ENCODE peak calls at places on chromosomes 4 and X, in six cellular contexts. M is prostate gland, K is GM23248, N is WERI-Rb-1, E is aorta, P is hepatocyte. Q is an unnamed sample. For H3K9me3, the result is how much of the 10 kb centered on the place peaks cover.

GRCh38 chr4:151604238-151604637 is 156.6 kb downstream of the GATB start:
- DNase-seq in M (no peak), K (peak), N (no peak), E (no peak), P (no peak), Q (no peak)

GRCh38 chr4:174222266-174222872 is 61.1 kb downstream of the FBXO8 start:
- DNase-seq in M (no peak), K (peak), N (no peak), E (no peak), P (peak), Q (no peak)

GRCh38 chr4:151960449-151961246 is 199.8 kb upstream of the GATB start:
- DNase-seq in M (no peak), K (peak), N (no peak), E (no peak), P (no peak), Q (no peak)

GRCh38 chr4:113113151-113113550 is 63.7 kb downstream of the ANK2 start:
- DNase-seq in M (no peak), K (no peak), N (peak), E (no peak), P (no peak), Q (no peak)

GRCh38 chr4:158015241-158015640 is 157.6 kb downstream of the GASK1B start:
- DNase-seq in M (no peak), K (peak), N (no peak), E (no peak), P (no peak), Q (no peak)

GRCh38 chr4:107993969-107994368 is 4.3 kb downstream of the HADH start:
- DNase-seq in M (no peak), K (no peak), N (no peak), E (no peak), P (no peak), Q (no peak)

GRCh38 chrX:10327651-10328050 is 170.9 kb downstream of the CLCN4 start:
- DNase-seq in M (no peak), K (no peak), N (no peak), E (no peak), P (no peak), Q (no peak)

GRCh38 chr4:45350438-45350837 is 624.1 kb upstream of the GNPDA2 start:
- DNase-seq in M (no peak), K (peak), N (no peak), E (no peak), P (no peak), Q (no peak)

GRCh38 chr4:81227968-81228367 is 12.9 kb upstream of the PRKG2 start:
- DNase-seq in M (no peak), K (no peak), N (no peak), E (no peak), P (no peak), Q (no peak)

GRCh38 chr4:180058731-180059215 is 2184.4 kb upstream of the TENM3 start:
- DNase-seq in M (peak), K (peak), N (peak), E (peak), P (peak), Q (no peak)

GRCh38 chr4:105520819-105521790 is 31.3 kb upstream of the ARHGEF38 start:
- DNase-seq in M (peak), K (peak), N (peak), E (no peak), P (peak), Q (no peak)

GRCh38 chrX:19824603-19825002 is 62.8 kb downstream of the SH3KBP1 start:
- DNase-seq in M (no peak), K (peak), N (peak), E (no peak), P (no peak), Q (no peak)

GRCh38 chrX:37921758-37922157 is 74.4 kb upstream of the DYNLT3 start:
- DNase-seq in M (no peak), K (peak), N (no peak), E (no peak), P (no peak), Q (no peak)

GRCh38 chr4:89268572-89269180 is 38.9 kb downstream of the GPRIN3 start:
- DNase-seq in M (no peak), K (no peak), N (no peak), E (no peak), P (no peak), Q (no peak)

DNA sequence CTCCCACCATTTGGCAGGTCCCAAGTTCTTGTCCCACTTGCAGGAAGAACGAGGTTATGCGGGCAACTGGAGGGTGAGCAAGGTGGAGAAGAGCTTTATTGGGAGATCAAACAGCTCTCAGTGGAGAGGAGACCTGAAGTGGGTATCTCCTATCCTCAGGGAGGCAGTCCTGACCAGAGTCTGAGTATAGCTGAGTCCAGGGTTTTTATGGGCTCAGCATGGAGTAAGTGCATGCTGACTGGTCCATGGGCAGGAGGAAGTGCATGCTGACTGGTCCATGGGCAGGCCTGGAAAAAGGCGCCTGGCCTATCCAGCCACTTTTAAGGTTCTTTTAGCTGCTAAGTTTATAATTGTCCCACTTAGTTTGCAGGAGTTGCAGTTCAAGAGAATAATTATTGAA is 7.4 kb upstream of the HNRNPD start:
- DNase-seq in M (no peak), K (no peak), N (no peak), E (no peak), P (no peak), Q (no peak)
- H3K9me3 ChIP-seq in M (under half), K (under half), N (under half), E (under half), P (under half), Q (under half)

DNA sequence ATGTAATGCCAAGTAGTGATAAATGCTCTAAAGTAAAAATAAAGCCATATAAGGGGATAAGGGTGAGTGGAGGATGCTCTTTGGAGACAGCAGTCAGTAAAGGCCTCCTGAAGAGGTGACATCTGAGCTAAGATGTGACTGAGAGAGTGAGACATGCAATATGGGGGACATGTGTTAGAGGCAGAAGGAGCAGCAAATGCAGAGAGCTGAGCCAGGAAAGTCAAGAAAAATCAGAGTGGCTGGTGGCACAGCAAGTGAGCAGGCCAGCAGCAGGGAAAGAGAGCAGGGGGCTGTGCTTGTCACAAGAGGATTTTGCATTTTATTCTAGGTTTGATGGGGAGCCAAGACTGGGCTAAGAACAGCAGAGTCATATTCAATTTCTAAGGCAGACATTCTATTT is 394.5 kb downstream of the KCNIP4 start:
- DNase-seq in M (no peak), K (no peak), N (no peak), E (no peak), P (no peak), Q (no peak)
- H3K9me3 ChIP-seq in M (under half), K (under half), N (under half), E (under half), P (under half), Q (under half)

GRCh38 chrX:13283512-13283911 is 36.3 kb downstream of the ATXN3L start:
- DNase-seq in M (no peak), K (peak), N (no peak), E (no peak), P (no peak), Q (no peak)

GRCh38 chrX:13277539-13277938 is 42.3 kb downstream of the ATXN3L start:
- DNase-seq in M (no peak), K (no peak), N (no peak), E (no peak), P (no peak), Q (no peak)

GRCh38 chrX:13279279-13280009 is 40.4 kb downstream of the ATXN3L start:
- DNase-seq in M (no peak), K (no peak), N (no peak), E (no peak), P (no peak), Q (no peak)

GRCh38 chrX:13283968-13284914 is 35.6 kb downstream of the ATXN3L start:
- DNase-seq in M (no peak), K (peak), N (no peak), E (no peak), P (no peak), Q (no peak)

DNA sequence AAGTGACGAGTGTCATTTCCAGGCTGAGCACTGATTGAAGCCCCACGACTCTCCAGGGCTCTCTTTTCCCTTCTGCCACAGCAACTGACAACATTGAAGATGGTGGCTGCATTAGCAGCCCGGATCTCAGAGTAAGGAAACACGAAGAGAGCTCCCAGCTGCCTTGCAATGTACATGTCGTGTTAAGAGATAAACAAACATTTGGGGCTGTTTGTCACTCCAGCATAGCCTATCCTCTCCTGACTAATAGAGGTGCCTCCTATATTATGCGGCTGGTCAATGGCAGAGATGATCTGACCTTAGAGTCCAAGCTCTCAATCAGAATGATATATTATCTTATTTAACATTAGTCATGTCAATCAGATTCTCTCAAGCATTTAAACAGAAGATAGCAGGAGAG is 38.6 kb downstream of the ATXN3L start:
- DNase-seq in M (no peak), K (no peak), N (no peak), E (no peak), P (no peak), Q (no peak)
- H3K9me3 ChIP-seq in M (under half), K (under half), N (under half), E (under half), P (under half), Q (under half)

DNA sequence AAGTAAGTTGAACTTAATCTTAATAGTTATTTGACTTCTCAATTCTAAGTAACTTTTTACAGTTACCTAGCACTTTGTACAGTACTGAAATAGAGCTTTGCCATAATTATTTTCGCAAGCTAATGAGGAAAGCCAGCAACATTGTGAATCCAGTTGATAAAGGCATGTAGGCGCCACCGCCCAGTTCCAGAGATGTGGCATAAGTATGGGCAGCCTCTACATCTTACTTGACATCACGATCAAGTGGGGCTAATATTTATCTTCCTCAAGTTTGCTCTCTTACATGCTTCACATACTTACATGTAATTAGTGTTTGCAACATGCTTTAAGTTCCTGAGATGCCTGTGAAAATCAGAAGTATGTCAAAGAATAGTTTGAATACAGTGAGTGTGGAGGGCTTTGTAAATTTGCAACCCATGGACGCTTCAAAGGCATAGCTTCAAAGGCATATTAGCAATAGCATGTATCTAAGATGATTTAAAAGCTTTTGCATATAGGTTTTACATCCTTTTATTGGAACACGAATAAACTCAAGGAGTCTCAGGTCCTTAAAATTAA is 34.9 kb upstream of the VCX3B start:
- DNase-seq in M (no peak), K (no peak), N (no peak), E (no peak), P (no peak), Q (no peak)
- H3K9me3 ChIP-seq in M (under half), K (under half), N (under half), E (under half), P (under half), Q (under half)

GRCh38 chrX:115929480-115929879 is 241.1 kb upstream of the AGTR2 start:
- DNase-seq in M (no peak), K (no peak), N (no peak), E (no peak), P (no peak), Q (no peak)
- H3K9me3 ChIP-seq in M (under half), K (under half), N (under half), E (under half), P (under half), Q (under half)

DNA sequence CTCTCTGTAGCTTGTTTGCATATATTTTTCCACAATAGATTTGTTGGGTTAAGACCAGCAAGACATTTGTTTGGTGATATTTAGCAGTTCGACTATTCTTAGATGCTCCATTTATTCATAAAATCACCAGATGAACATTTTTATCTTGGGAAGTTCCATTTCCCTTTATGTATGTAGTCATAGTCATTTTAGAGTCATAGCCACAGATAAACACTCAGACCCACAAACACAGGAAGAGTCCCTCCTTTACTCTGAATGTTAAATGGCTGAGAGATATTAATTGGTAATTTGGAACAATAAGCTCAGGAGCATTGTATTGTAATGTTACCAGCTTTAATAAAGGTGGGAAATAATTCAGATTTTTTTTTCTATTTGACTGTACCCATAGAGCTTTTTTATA is 1608.7 kb downstream of the STIM2 start:
- DNase-seq in M (no peak), K (no peak), N (no peak), E (no peak), P (no peak), Q (no peak)
- H3K9me3 ChIP-seq in M (under half), K (under half), N (under half), E (under half), P (under half), Q (under half)

DNA sequence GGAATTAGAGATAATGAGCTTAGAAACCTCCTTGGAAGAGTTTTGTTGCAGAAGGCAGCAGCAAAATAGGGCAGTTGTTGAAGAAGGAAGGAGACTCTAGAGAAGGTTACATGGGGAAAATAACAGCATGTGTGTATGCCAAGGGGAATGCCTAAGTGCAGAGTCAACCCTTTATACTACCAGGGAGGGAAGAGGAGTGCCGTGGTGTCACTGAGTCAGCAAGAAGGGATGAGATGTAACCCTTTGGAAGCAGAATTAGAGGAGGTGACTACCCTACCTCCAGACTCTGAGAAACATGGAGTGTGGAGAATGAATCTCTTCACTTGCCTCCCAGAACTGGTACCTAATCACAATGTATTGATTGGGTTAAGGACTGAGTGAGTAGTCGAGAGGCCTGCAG is 6.7 kb upstream of the GABRE start:
- DNase-seq in M (no peak), K (peak), N (no peak), E (no peak), P (no peak), Q (no peak)
- H3K9me3 ChIP-seq in M (under half), K (under half), N (under half), E (under half), P (under half), Q (under half)

DNA sequence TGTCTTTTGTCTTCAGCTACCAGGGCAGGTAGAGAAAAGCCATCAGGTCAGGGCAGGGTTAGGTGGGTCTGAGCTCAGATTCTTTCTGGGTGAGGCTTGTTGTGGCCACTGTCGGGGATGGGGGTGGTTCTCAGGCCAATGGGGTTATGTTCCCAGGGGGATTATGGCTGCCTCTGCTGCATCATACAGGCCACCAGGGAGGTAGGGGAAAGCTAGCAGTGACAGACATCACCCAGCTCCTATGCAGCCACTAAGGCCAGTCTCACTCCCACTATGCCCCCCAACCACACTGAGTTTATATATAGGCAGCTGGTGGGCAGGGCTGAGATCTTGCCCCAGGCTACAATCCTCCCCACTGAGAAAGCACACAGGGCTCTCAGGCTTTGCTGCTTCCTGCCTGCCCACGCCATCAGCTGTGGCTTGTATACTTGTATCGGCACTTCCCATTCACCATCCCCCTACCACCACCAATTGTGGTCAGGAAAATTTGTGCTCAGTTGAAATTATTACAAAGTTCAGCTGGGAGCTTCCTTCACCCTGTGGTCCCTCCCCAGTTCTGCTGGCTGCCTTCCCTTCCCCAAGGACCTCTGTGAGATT is 72.6 kb upstream of the PTPN13 start:
- DNase-seq in M (no peak), K (no peak), N (no peak), E (no peak), P (no peak), Q (no peak)
- H3K9me3 ChIP-seq in M (under half), K (under half), N (under half), E (under half), P (under half), Q (under half)

Q was measured in T-helper 17 cell.